ENCODE peak calls at places on chromosomes 16 and 17, in nine cellular contexts. One of them, this sample, is unnamed.

GRCh38 chr17:60149691-60150582 is at the start of gene CA4:
- DNase-seq in HT1080: no peak
- DNase-seq in stimulated activated CD4-positive, alpha-beta T cell treated with anti-CD3 and anti-CD28 coated beads, Interleukin-2, amount 100 ng/mL, for 48 hours: no peak
- DNase-seq in EH: no peak
- DNase-seq in astrocyte of the cerebellum: no peak
- DNase-seq in left colon: no peak
- DNase-seq in iris pigment epithelial cell: no peak
- DNase-seq in GM23338: peak
- DNase-seq in left ventricle myocardium inferior: no peak
- DNase-seq in this sample: no peak

GRCh38 chr17:47789611-47790520 is 31.7 kb downstream of the OSBPL7 start:
- DNase-seq in GM23338: peak
- DNase-seq in stimulated activated CD4-positive, alpha-beta T cell treated with anti-CD3 and anti-CD28 coated beads, Interleukin-2, amount 100 ng/mL, for 48 hours: peak
- DNase-seq in left ventricle myocardium inferior: peak
- DNase-seq in EH: peak
- DNase-seq in HT1080: peak
- DNase-seq in iris pigment epithelial cell: peak
- DNase-seq in astrocyte of the cerebellum: no peak
- DNase-seq in left colon: peak
- DNase-seq in this sample: peak

GRCh38 chr17:14458724-14459123 is 157.8 kb downstream of the HS3ST3B1 start:
- DNase-seq in GM23338: no peak
- DNase-seq in HT1080: no peak
- DNase-seq in EH: no peak
- DNase-seq in stimulated activated CD4-positive, alpha-beta T cell treated with anti-CD3 and anti-CD28 coated beads, Interleukin-2, amount 100 ng/mL, for 48 hours: no peak
- DNase-seq in left colon: no peak
- DNase-seq in astrocyte of the cerebellum: no peak
- DNase-seq in left ventricle myocardium inferior: no peak
- DNase-seq in iris pigment epithelial cell: no peak
- DNase-seq in this sample: no peak

GRCh38 chr16:89700649-89701424 is 668 bp downstream of the SPATA2L start:
- DNase-seq in astrocyte of the cerebellum: no peak
- DNase-seq in left ventricle myocardium inferior: no peak
- DNase-seq in iris pigment epithelial cell: peak
- DNase-seq in GM23338: peak
- DNase-seq in EH: peak
- DNase-seq in stimulated activated CD4-positive, alpha-beta T cell treated with anti-CD3 and anti-CD28 coated beads, Interleukin-2, amount 100 ng/mL, for 48 hours: no peak
- DNase-seq in left colon: peak
- DNase-seq in HT1080: no peak
- DNase-seq in this sample: no peak

GRCh38 chr17:63446981-63447687 is 1.0 kb upstream of the CYB561 start:
- DNase-seq in left colon: peak
- DNase-seq in left ventricle myocardium inferior: no peak
- DNase-seq in iris pigment epithelial cell: no peak
- DNase-seq in GM23338: peak
- DNase-seq in HT1080: no peak
- DNase-seq in stimulated activated CD4-positive, alpha-beta T cell treated with anti-CD3 and anti-CD28 coated beads, Interleukin-2, amount 100 ng/mL, for 48 hours: peak
- DNase-seq in EH: no peak
- DNase-seq in astrocyte of the cerebellum: no peak
- DNase-seq in this sample: no peak

GRCh38 chr17:39177256-39177655 is 11.3 kb upstream of the ARL5C start:
- DNase-seq in stimulated activated CD4-positive, alpha-beta T cell treated with anti-CD3 and anti-CD28 coated beads, Interleukin-2, amount 100 ng/mL, for 48 hours: no peak
- DNase-seq in left colon: no peak
- DNase-seq in astrocyte of the cerebellum: no peak
- DNase-seq in left ventricle myocardium inferior: no peak
- DNase-seq in EH: peak
- DNase-seq in HT1080: no peak
- DNase-seq in iris pigment epithelial cell: no peak
- DNase-seq in GM23338: peak
- DNase-seq in this sample: no peak

GRCh38 chr16:30527635-30528178 is 1.3 kb upstream of the ZNF768 start:
- DNase-seq in EH: peak
- DNase-seq in HT1080: no peak
- DNase-seq in left colon: peak
- DNase-seq in left ventricle myocardium inferior: no peak
- DNase-seq in GM23338: peak
- DNase-seq in astrocyte of the cerebellum: no peak
- DNase-seq in stimulated activated CD4-positive, alpha-beta T cell treated with anti-CD3 and anti-CD28 coated beads, Interleukin-2, amount 100 ng/mL, for 48 hours: no peak
- DNase-seq in iris pigment epithelial cell: no peak
- DNase-seq in this sample: no peak

GRCh38 chr17:17929655-17930380 is 42.4 kb downstream of the TOM1L2 start:
- DNase-seq in iris pigment epithelial cell: no peak
- DNase-seq in GM23338: no peak
- DNase-seq in HT1080: no peak
- DNase-seq in astrocyte of the cerebellum: no peak
- DNase-seq in stimulated activated CD4-positive, alpha-beta T cell treated with anti-CD3 and anti-CD28 coated beads, Interleukin-2, amount 100 ng/mL, for 48 hours: no peak
- DNase-seq in EH: peak
- DNase-seq in left colon: no peak
- DNase-seq in left ventricle myocardium inferior: no peak
- DNase-seq in this sample: peak

GRCh38 chr16:89687092-89687940 is 827 bp downstream of the CDK10 start:
- DNase-seq in EH: peak
- DNase-seq in stimulated activated CD4-positive, alpha-beta T cell treated with anti-CD3 and anti-CD28 coated beads, Interleukin-2, amount 100 ng/mL, for 48 hours: no peak
- DNase-seq in HT1080: peak
- DNase-seq in left ventricle myocardium inferior: no peak
- DNase-seq in left colon: peak
- DNase-seq in astrocyte of the cerebellum: no peak
- DNase-seq in iris pigment epithelial cell: peak
- DNase-seq in GM23338: peak
- DNase-seq in this sample: peak

GRCh38 chr17:20935740-20936139 is 107.1 kb downstream of the USP22 start:
- DNase-seq in left colon: no peak
- DNase-seq in HT1080: peak
- DNase-seq in stimulated activated CD4-positive, alpha-beta T cell treated with anti-CD3 and anti-CD28 coated beads, Interleukin-2, amount 100 ng/mL, for 48 hours: no peak
- DNase-seq in astrocyte of the cerebellum: peak
- DNase-seq in iris pigment epithelial cell: peak
- DNase-seq in left ventricle myocardium inferior: no peak
- DNase-seq in GM23338: no peak
- DNase-seq in EH: peak
- DNase-seq in this sample: peak

GRCh38 chr17:6170349-6170748 is 100.2 kb downstream of the WSCD1 start:
- DNase-seq in HT1080: no peak
- DNase-seq in stimulated activated CD4-positive, alpha-beta T cell treated with anti-CD3 and anti-CD28 coated beads, Interleukin-2, amount 100 ng/mL, for 48 hours: no peak
- DNase-seq in GM23338: no peak
- DNase-seq in astrocyte of the cerebellum: no peak
- DNase-seq in EH: no peak
- DNase-seq in iris pigment epithelial cell: no peak
- DNase-seq in left ventricle myocardium inferior: no peak
- DNase-seq in left colon: no peak
- DNase-seq in this sample: no peak

GRCh38 chr16:14510939-14511797 is 118.9 kb downstream of the PARN start:
- DNase-seq in left ventricle myocardium inferior: no peak
- DNase-seq in EH: peak
- DNase-seq in GM23338: no peak
- DNase-seq in iris pigment epithelial cell: peak
- DNase-seq in astrocyte of the cerebellum: peak
- DNase-seq in HT1080: peak
- DNase-seq in stimulated activated CD4-positive, alpha-beta T cell treated with anti-CD3 and anti-CD28 coated beads, Interleukin-2, amount 100 ng/mL, for 48 hours: no peak
- DNase-seq in left colon: no peak
- DNase-seq in this sample: peak

This sample was measured in kidney glomerular epithelial cell.